ENCODE peak calls at places on chromosomes 1 and 21, in four cellular contexts. S is H9, L is nephron progenitor cell, J is AG10803. X is an unnamed sample.

GRCh38 chr1:59952065-59952464 is 25.5 kb upstream of the CYP2J2 start:
- DNase-seq in S (no peak), L (no peak), J (peak), X (no peak)

GRCh38 chr1:243291287-243291686 is 35.4 kb downstream of the SDCCAG8 start:
- DNase-seq in S (no peak), L (no peak), J (peak), X (no peak)

GRCh38 chr1:196309386-196309785 is 298.9 kb downstream of the KCNT2 start:
- DNase-seq in S (no peak), L (no peak), J (peak), X (no peak)

GRCh38 chr1:50271968-50272578 is 151.2 kb downstream of the DMRTA2 start:
- DNase-seq in S (peak), L (peak), J (peak), X (peak)

GRCh38 chr1:186878356-186878755 is 49.6 kb downstream of the PLA2G4A start:
- DNase-seq in S (no peak), L (no peak), J (no peak), X (no peak)

GRCh38 chr1:173411835-173412742 is 65.0 kb upstream of the PRDX6 start:
- DNase-seq in S (no peak), L (no peak), J (peak), X (no peak)

GRCh38 chr1:230940848-230941247 is 37.8 kb downstream of the TTC13 start:
- DNase-seq in S (no peak), L (no peak), J (peak), X (no peak)

GRCh38 chr1:229972600-229973296 is 94.3 kb upstream of the GALNT2 start:
- DNase-seq in S (peak), L (no peak), J (no peak), X (no peak)

GRCh38 chr1:243471026-243471685 is 215.3 kb downstream of the SDCCAG8 start:
- DNase-seq in S (no peak), L (no peak), J (no peak), X (no peak)

GRCh38 chr1:34262454-34262853 is 85.7 kb downstream of the C1orf94 start:
- DNase-seq in S (no peak), L (no peak), J (no peak), X (no peak)

GRCh38 chr21:30243691-30244090 is 27.8 kb upstream of the CLDN8 start:
- DNase-seq in S (no peak), L (no peak), J (no peak), X (no peak)

GRCh38 chr1:172145231-172145651 is 275.2 kb upstream of the C1orf105 start:
- DNase-seq in S (no peak), L (no peak), J (peak), X (no peak)

GRCh38 chr21:37974081-37974480 is 57.8 kb upstream of the KCNJ6 start:
- DNase-seq in S (no peak), L (no peak), J (peak), X (no peak)

GRCh38 chr1:236018885-236019453 is 45.9 kb downstream of the NID1 start:
- DNase-seq in S (no peak), L (no peak), J (peak), X (no peak)

GRCh38 chr1:209190591-209191241 is 392.8 kb upstream of the CAMK1G start:
- DNase-seq in S (peak), L (peak), J (peak), X (peak)

GRCh38 chr1:56400526-56400925 is 178.8 kb downstream of the PLPP3 start:
- DNase-seq in S (no peak), L (no peak), J (no peak), X (no peak)

GRCh38 chr1:59738591-59739015 is 76.1 kb upstream of the HOOK1 start:
- DNase-seq in S (no peak), L (no peak), J (peak), X (no peak)

GRCh38 chr1:205699416-205699815 is 19.1 kb upstream of the SLC45A3 start:
- DNase-seq in S (no peak), L (no peak), J (no peak), X (no peak)

GRCh38 chr1:243236604-243237252 is 18.4 kb downstream of the CEP170 start:
- DNase-seq in S (no peak), L (no peak), J (no peak), X (no peak)

GRCh38 chr1:226060976-226061792 is 1.3 kb upstream of the H3-3A start:
- DNase-seq in S (no peak), L (no peak), J (no peak), X (no peak)

GRCh38 chr1:65596768-65597167 is 176.3 kb downstream of the LEPR start:
- DNase-seq in S (no peak), L (no peak), J (no peak), X (no peak)

GRCh38 chr1:109975718-109976117 is 8.8 kb upstream of the AHCYL1 start:
- DNase-seq in S (no peak), L (no peak), J (peak), X (no peak)

GRCh38 chr1:38997901-38998190 is 6.8 kb downstream of the AKIRIN1 start:
- DNase-seq in S (no peak), L (no peak), J (peak), X (no peak)

GRCh38 chr1:151399890-151400235 is 490 bp downstream of the PSMB4 start:
- DNase-seq in S (no peak), L (no peak), J (peak), X (no peak)

GRCh38 chr1:198330982-198331620 is 174.3 kb downstream of the NEK7 start:
- DNase-seq in S (no peak), L (no peak), J (peak), X (no peak)

GRCh38 chr1:35717911-35718476 is 690 bp downstream of the C1orf216 start:
- DNase-seq in S (peak), L (peak), J (peak), X (no peak)

GRCh38 chr1:89199515-89199914 is 773 bp upstream of the GBP4 start:
- DNase-seq in S (no peak), L (no peak), J (no peak), X (no peak)

GRCh38 chr1:159076753-159077656 is at the start of gene AIM2:
- DNase-seq in S (no peak), L (no peak), J (peak), X (no peak)

GRCh38 chr1:150082494-150082893 is 14.9 kb downstream of the VPS45 start:
- DNase-seq in S (no peak), L (no peak), J (no peak), X (no peak)

GRCh38 chr1:154741747-154742495 is 128.2 kb downstream of the KCNN3 start:
- DNase-seq in S (peak), L (peak), J (peak), X (peak)
- TF ChIP-seq CTCF in S (peak), L (no peak), J (peak), X (peak)

DNA sequence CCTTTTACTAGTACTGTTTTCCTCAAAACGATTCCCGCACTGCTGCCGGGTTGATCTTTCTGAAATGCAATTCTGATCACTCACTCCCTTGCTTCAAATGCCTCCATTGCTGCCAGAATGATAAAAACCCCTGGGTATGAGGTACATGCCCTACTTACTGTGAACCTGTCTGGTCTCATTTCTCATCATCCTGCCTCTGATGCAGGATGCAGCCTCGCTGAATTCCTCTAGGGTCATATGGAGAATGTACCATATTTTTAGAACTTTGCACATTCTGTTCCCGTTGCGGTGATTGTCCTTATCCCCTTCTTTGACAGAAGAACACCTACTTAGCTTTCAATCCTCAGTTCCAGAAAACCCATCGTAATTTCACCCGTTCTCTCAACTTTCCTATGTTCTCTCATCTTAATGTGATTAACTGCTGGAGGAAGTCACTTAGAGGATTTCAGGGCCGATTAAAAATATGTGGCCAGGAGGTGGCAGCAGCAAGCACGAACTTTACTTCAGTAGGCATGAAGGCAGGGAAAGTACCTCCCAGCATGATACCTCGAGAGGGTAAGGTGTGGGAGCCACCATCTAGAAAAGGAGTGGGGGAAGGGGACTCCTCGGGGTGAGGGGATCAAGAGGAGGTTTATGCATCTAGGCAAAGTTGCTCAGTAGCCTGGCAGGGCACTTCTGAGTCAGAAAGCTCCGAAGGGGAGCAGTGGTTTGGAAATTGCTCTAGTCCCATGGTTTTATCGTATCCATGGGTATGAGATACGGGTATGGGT is 361.5 kb upstream of the ZP4 start:
- DNase-seq in S (peak), L (peak), J (peak), X (peak)
- TF ChIP-seq CTCF in S (peak), L (peak), J (peak), X (peak)

GRCh38 chr1:239308701-239309333 is 77.6 kb upstream of the CHRM3 start:
- DNase-seq in S (peak), L (peak), J (no peak), X (peak)
- TF ChIP-seq CTCF in S (peak), L (peak), J (no peak), X (peak)

DNA sequence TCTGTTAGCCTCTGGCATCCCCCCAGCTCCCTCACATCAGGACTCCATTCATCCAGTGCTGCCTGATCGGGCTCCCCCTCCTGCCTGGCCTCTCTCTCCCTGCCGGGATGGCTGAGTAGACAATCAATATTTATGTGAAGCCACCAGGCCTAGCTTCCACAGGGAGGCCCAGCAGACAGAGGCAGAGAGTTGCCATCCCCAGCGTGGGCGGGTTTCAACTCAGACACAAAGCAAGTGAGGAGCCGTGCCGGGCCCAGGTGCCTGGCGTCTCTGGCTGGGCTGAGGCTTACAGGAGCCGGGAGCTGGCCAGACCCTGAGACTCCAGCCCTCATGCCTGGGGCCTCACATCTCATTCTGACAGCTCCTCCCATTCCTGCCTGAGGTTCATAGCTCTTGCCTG is 34.5 kb upstream of the ATP2B4 start:
- DNase-seq in S (peak), L (peak), J (no peak), X (peak)
- TF ChIP-seq CTCF in S (no peak), L (no peak), J (no peak), X (no peak)

GRCh38 chr1:18394563-18395156 is 86.1 kb upstream of the KLHDC7A start:
- DNase-seq in S (no peak), L (no peak), J (no peak), X (no peak)
- TF ChIP-seq CTCF in S (no peak), L (no peak), J (no peak), X (no peak)

X was measured in progenitor cell of endocrine pancreas.